ENCODE peak calls at places on chromosomes 5 and 9, in four cellular contexts. O is Jurkat, Clone E6-1; B is psoas muscle; C is anterior cingulate cortex. G is an unnamed sample.

GRCh38 chr9:35905912-35906679 is at the start of gene HRCT1:
- DNase-seq in C (no peak), O (no peak), B (peak; percentile 91), G (no peak)

GRCh38 chr5:169647566-169647965 is 10.5 kb downstream of the DOCK2 start:
- DNase-seq in B (no peak), O (no peak), C (no peak), G (peak; percentile 20)

GRCh38 chr5:15600035-15600434 is 100.1 kb downstream of the FBXL7 start:
- DNase-seq in O (no peak), C (no peak), B (no peak), G (no peak)

GRCh38 chr5:124393564-124394379 is 352.7 kb downstream of the ZNF608 start:
- DNase-seq in O (no peak), C (no peak), B (no peak), G (no peak)

GRCh38 chr5:137328991-137329390 is 170.1 kb downstream of the SPOCK1 start:
- DNase-seq in B (no peak), O (no peak), C (no peak), G (no peak)

GRCh38 chr5:172582940-172583339 is 58.1 kb upstream of the NEURL1B start:
- DNase-seq in B (no peak), O (no peak), C (no peak), G (no peak)

GRCh38 chr9:95750725-95751644 is 124.5 kb upstream of the ERCC6L2 start:
- DNase-seq in O (peak; percentile 55), B (no peak), C (no peak), G (peak; percentile 38)

GRCh38 chr5:90096415-90097081 is 313.0 kb downstream of the CETN3 start:
- DNase-seq in O (no peak), C (no peak), B (peak; percentile 15), G (no peak)

GRCh38 chr5:77893225-77893860 is 117.2 kb upstream of the TBCA start:
- DNase-seq in B (no peak), O (no peak), C (no peak), G (no peak)

GRCh38 chr5:102722930-102723329 is 32.2 kb upstream of the PAM start:
- DNase-seq in C (no peak), B (no peak), O (no peak), G (no peak)

GRCh38 chr9:85727500-85727899 is 14.3 kb downstream of the AGTPBP1 start:
- DNase-seq in O (no peak), B (no peak), C (no peak), G (no peak)

GRCh38 chr9:8835291-8835690 is 1035.7 kb upstream of the DMAC1 start:
- DNase-seq in O (no peak), B (no peak), C (no peak), G (no peak)

GRCh38 chr5:23084815-23085214 is 231.7 kb upstream of the CDH12 start:
- DNase-seq in O (peak; percentile 14), C (no peak), B (no peak), G (peak; percentile 6)

GRCh38 chr9:37972346-37972745 is 68.4 kb upstream of the SLC25A51 start:
- DNase-seq in O (no peak), C (no peak), B (no peak), G (no peak)

GRCh38 chr9:36725777-36726356 is 153.2 kb downstream of the MELK start:
- DNase-seq in C (no peak), B (no peak), O (no peak), G (no peak)

GRCh38 chr9:92763721-92764380 is 782 bp downstream of the BICD2 start:
- DNase-seq in O (no peak), B (peak; percentile 39), C (no peak), G (peak; percentile 40)

GRCh38 chr5:61919920-61920319 is 386.1 kb upstream of the KIF2A start:
- DNase-seq in O (no peak), C (no peak), B (no peak), G (no peak)

GRCh38 chr9:91428927-91429351 is 5.3 kb upstream of the NFIL3 start:
- DNase-seq in C (no peak), O (no peak), B (peak; percentile 53), G (no peak)